ENCODE peak calls at places on chromosomes 12 and 14, in six cellular contexts. One of them, this sample, is unnamed.

GRCh38 chr12:131452444-131452860 is 258.4 kb upstream of the SFSWAP start:
- DNase-seq in C1 segment of cervical spinal cord: no peak
- DNase-seq in cardiac fibroblast: no peak
- DNase-seq in retina: no peak
- DNase-seq in COR-L47: no peak
- DNase-seq in AG08395: no peak
- DNase-seq in this sample: no peak

GRCh38 chr12:116717466-116718457 is 20.1 kb downstream of the SPRING1 start:
- DNase-seq in cardiac fibroblast: peak; percentile 79
- DNase-seq in AG08395: peak; percentile 42
- DNase-seq in retina: peak; percentile 75
- DNase-seq in COR-L47: no peak
- DNase-seq in C1 segment of cervical spinal cord: peak; percentile 56
- DNase-seq in this sample: peak; percentile 65

GRCh38 chr12:123384318-123384993 is 524 bp downstream of the KMT5A start:
- DNase-seq in cardiac fibroblast: no peak
- DNase-seq in retina: peak; percentile 35
- DNase-seq in AG08395: no peak
- DNase-seq in C1 segment of cervical spinal cord: no peak
- DNase-seq in COR-L47: peak; percentile 56
- DNase-seq in this sample: peak; percentile 8

GRCh38 chr12:94690199-94690695 is 39.9 kb upstream of the TMCC3 start:
- DNase-seq in COR-L47: no peak
- DNase-seq in retina: no peak
- DNase-seq in cardiac fibroblast: peak; percentile 78
- DNase-seq in C1 segment of cervical spinal cord: no peak
- DNase-seq in AG08395: no peak
- DNase-seq in this sample: peak; percentile 49

GRCh38 chr12:120992989-120993388 is 14.6 kb downstream of the HNF1A start:
- DNase-seq in C1 segment of cervical spinal cord: no peak
- DNase-seq in cardiac fibroblast: no peak
- DNase-seq in AG08395: no peak
- DNase-seq in retina: no peak
- DNase-seq in COR-L47: no peak
- DNase-seq in this sample: no peak

GRCh38 chr14:40218282-40218941 is 786.2 kb upstream of the FBXO33 start:
- DNase-seq in retina: no peak
- DNase-seq in COR-L47: no peak
- DNase-seq in AG08395: no peak
- DNase-seq in cardiac fibroblast: no peak
- DNase-seq in C1 segment of cervical spinal cord: no peak
- DNase-seq in this sample: no peak

GRCh38 chr12:65430571-65431306 is 152.3 kb downstream of the MSRB3 start:
- DNase-seq in cardiac fibroblast: peak; percentile 72
- DNase-seq in AG08395: peak; percentile 59
- DNase-seq in retina: no peak
- DNase-seq in COR-L47: no peak
- DNase-seq in C1 segment of cervical spinal cord: no peak
- DNase-seq in this sample: peak; percentile 78

GRCh38 chr12:1800646-1801284 is 19.6 kb upstream of the LRTM2 start:
- DNase-seq in AG08395: peak; percentile 56
- DNase-seq in C1 segment of cervical spinal cord: no peak
- DNase-seq in retina: peak; percentile 77
- DNase-seq in COR-L47: no peak
- DNase-seq in cardiac fibroblast: peak; percentile 30
- DNase-seq in this sample: peak; percentile 39

GRCh38 chr14:21352587-21352986 is 31.2 kb downstream of the SUPT16H start:
- DNase-seq in cardiac fibroblast: no peak
- DNase-seq in C1 segment of cervical spinal cord: no peak
- DNase-seq in AG08395: no peak
- DNase-seq in COR-L47: no peak
- DNase-seq in retina: no peak
- DNase-seq in this sample: no peak

GRCh38 chr14:22143360-22143759 is 445.7 kb downstream of the DAD1 start:
- DNase-seq in cardiac fibroblast: no peak
- DNase-seq in retina: no peak
- DNase-seq in C1 segment of cervical spinal cord: no peak
- DNase-seq in COR-L47: no peak
- DNase-seq in AG08395: no peak
- DNase-seq in this sample: no peak

GRCh38 chr14:61388173-61388975 is 67.0 kb downstream of the PRKCH start:
- DNase-seq in cardiac fibroblast: peak; percentile 13
- DNase-seq in COR-L47: no peak
- DNase-seq in C1 segment of cervical spinal cord: no peak
- DNase-seq in AG08395: peak; percentile 20
- DNase-seq in retina: no peak
- DNase-seq in this sample: peak; percentile 20

GRCh38 chr12:95653761-95654546 is 102.7 kb upstream of the USP44 start:
- DNase-seq in retina: no peak
- DNase-seq in AG08395: peak; percentile 49
- DNase-seq in cardiac fibroblast: peak; percentile 70
- DNase-seq in C1 segment of cervical spinal cord: no peak
- DNase-seq in COR-L47: no peak
- DNase-seq in this sample: peak; percentile 90

GRCh38 chr12:114697246-114697716 is 13.3 kb upstream of the TBX3 start:
- DNase-seq in AG08395: no peak
- DNase-seq in retina: peak; percentile 59
- DNase-seq in C1 segment of cervical spinal cord: no peak
- DNase-seq in COR-L47: no peak
- DNase-seq in cardiac fibroblast: no peak
- DNase-seq in this sample: no peak

GRCh38 chr12:99455350-99456037 is 192.1 kb upstream of the GARIN6 start:
- DNase-seq in COR-L47: peak; percentile 29
- DNase-seq in C1 segment of cervical spinal cord: no peak
- DNase-seq in AG08395: peak; percentile 36
- DNase-seq in cardiac fibroblast: peak; percentile 8
- DNase-seq in retina: no peak
- DNase-seq in this sample: peak; percentile 33

GRCh38 chr12:116697305-116698130 is 40.4 kb downstream of the SPRING1 start:
- DNase-seq in COR-L47: peak; percentile 60
- DNase-seq in C1 segment of cervical spinal cord: no peak
- DNase-seq in retina: peak; percentile 61
- DNase-seq in AG08395: peak; percentile 38
- DNase-seq in cardiac fibroblast: peak; percentile 21
- DNase-seq in this sample: no peak

GRCh38 chr12:28569698-28570411 is 379.6 kb downstream of the CCDC91 start:
- DNase-seq in C1 segment of cervical spinal cord: no peak
- DNase-seq in retina: no peak
- DNase-seq in cardiac fibroblast: peak; percentile 76
- DNase-seq in AG08395: peak; percentile 68
- DNase-seq in COR-L47: no peak
- DNase-seq in this sample: peak; percentile 68

GRCh38 chr12:123134265-123134664 is 16.6 kb downstream of the PITPNM2 start:
- DNase-seq in retina: no peak
- DNase-seq in C1 segment of cervical spinal cord: no peak
- DNase-seq in AG08395: no peak
- DNase-seq in COR-L47: no peak
- DNase-seq in cardiac fibroblast: no peak
- DNase-seq in this sample: no peak